ENCODE peak calls at places on chromosome 5, in four cellular contexts. One of them, this sample, is unnamed.

GRCh38 chr5:69270827-69271226 is 36.1 kb downstream of the CDK7 start:
- DNase-seq in heart right ventricle: no peak
- DNase-seq in breast epithelium: no peak
- DNase-seq in stomach: no peak
- DNase-seq in this sample: no peak

GRCh38 chr5:121497176-121497575 is 354.5 kb upstream of the FTMT start:
- DNase-seq in heart right ventricle: no peak
- DNase-seq in breast epithelium: no peak
- DNase-seq in stomach: no peak
- DNase-seq in this sample: no peak

GRCh38 chr5:76785493-76785892 is 33.3 kb upstream of the F2RL1 start:
- DNase-seq in heart right ventricle: no peak
- DNase-seq in breast epithelium: no peak
- DNase-seq in stomach: no peak
- DNase-seq in this sample: no peak

GRCh38 chr5:10599828-10600227 is 36.0 kb downstream of the ANKRD33B start:
- DNase-seq in heart right ventricle: no peak
- DNase-seq in breast epithelium: no peak
- DNase-seq in stomach: no peak
- DNase-seq in this sample: no peak

GRCh38 chr5:10607023-10607665 is 43.3 kb downstream of the ANKRD33B start:
- DNase-seq in heart right ventricle: peak; percentile 62
- DNase-seq in breast epithelium: no peak
- DNase-seq in stomach: no peak
- DNase-seq in this sample: no peak

GRCh38 chr5:103498800-103499199 is 63.8 kb downstream of the NUDT12 start:
- DNase-seq in heart right ventricle: no peak
- DNase-seq in breast epithelium: no peak
- DNase-seq in stomach: no peak
- DNase-seq in this sample: no peak

GRCh38 chr5:1853531-1853930 is 29.2 kb downstream of the IRX4 start:
- DNase-seq in heart right ventricle: no peak
- DNase-seq in breast epithelium: no peak
- DNase-seq in stomach: no peak
- DNase-seq in this sample: no peak

GRCh38 chr5:179257190-179257741 is 88.0 kb downstream of the ADAMTS2 start:
- DNase-seq in heart right ventricle: no peak
- DNase-seq in breast epithelium: peak; percentile 47
- DNase-seq in stomach: peak; percentile 16
- DNase-seq in this sample: no peak

GRCh38 chr5:73451218-73452130 is 2.9 kb upstream of the FOXD1 start:
- DNase-seq in heart right ventricle: peak; percentile 69
- DNase-seq in breast epithelium: peak; percentile 68
- DNase-seq in stomach: peak; percentile 69
- DNase-seq in this sample: no peak

GRCh38 chr5:893137-893506 is 438 bp downstream of the TRIP13 start:
- DNase-seq in heart right ventricle: no peak
- DNase-seq in breast epithelium: no peak
- DNase-seq in stomach: no peak
- DNase-seq in this sample: no peak

GRCh38 chr5:172862165-172862801 is 28.2 kb downstream of the ERGIC1 start:
- DNase-seq in heart right ventricle: no peak
- DNase-seq in breast epithelium: no peak
- DNase-seq in stomach: no peak
- DNase-seq in this sample: no peak

GRCh38 chr5:172859966-172860365 is 25.9 kb downstream of the ERGIC1 start:
- DNase-seq in heart right ventricle: no peak
- DNase-seq in breast epithelium: no peak
- DNase-seq in stomach: peak; percentile 64
- DNase-seq in this sample: no peak

GRCh38 chr5:172861461-172861860 is 27.4 kb downstream of the ERGIC1 start:
- DNase-seq in heart right ventricle: no peak
- DNase-seq in breast epithelium: no peak
- DNase-seq in stomach: no peak
- DNase-seq in this sample: no peak

GRCh38 chr5:172858990-172859811 is 25.1 kb downstream of the ERGIC1 start:
- DNase-seq in heart right ventricle: peak; percentile 78
- DNase-seq in breast epithelium: no peak
- DNase-seq in stomach: peak; percentile 73
- DNase-seq in this sample: no peak

GRCh38 chr5:172860520-172861443 is 26.7 kb downstream of the ERGIC1 start:
- DNase-seq in heart right ventricle: peak; percentile 88
- DNase-seq in breast epithelium: peak; percentile 86
- DNase-seq in stomach: peak; percentile 91
- DNase-seq in this sample: no peak
- H3K4me3 ChIP-seq in heart right ventricle: peak overlapping the region; percentile 1
- H3K4me3 ChIP-seq in breast epithelium: peak overlapping the region; percentile 22
- H3K4me3 ChIP-seq in stomach: no peak overlapping the region
- H3K4me3 ChIP-seq in this sample: peak overlapping the region; percentile 34

DNA sequence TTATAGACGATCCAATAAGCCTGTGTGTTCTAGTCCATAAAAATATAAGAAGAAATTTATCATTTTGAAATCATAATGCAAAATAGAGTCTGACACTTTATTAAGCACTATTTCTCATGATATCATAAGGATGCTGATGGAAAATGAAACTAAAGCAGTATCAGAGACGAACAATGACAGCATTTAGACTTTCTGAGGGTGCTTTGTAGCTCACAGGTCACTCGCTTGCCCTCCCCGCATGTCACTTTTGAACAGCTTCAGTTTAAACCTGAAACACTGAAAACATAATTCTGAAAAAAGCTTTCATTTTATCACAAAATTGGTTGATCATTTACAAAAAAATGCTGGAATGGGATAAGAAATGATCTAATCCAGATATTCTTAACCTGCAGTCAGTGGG is 247.1 kb downstream of the EBF1 start:
- DNase-seq in heart right ventricle: no peak
- DNase-seq in breast epithelium: no peak
- DNase-seq in stomach: no peak
- DNase-seq in this sample: no peak
- H3K4me3 ChIP-seq in heart right ventricle: no peak overlapping the region
- H3K4me3 ChIP-seq in breast epithelium: no peak overlapping the region
- H3K4me3 ChIP-seq in stomach: no peak overlapping the region
- H3K4me3 ChIP-seq in this sample: no peak overlapping the region

DNA sequence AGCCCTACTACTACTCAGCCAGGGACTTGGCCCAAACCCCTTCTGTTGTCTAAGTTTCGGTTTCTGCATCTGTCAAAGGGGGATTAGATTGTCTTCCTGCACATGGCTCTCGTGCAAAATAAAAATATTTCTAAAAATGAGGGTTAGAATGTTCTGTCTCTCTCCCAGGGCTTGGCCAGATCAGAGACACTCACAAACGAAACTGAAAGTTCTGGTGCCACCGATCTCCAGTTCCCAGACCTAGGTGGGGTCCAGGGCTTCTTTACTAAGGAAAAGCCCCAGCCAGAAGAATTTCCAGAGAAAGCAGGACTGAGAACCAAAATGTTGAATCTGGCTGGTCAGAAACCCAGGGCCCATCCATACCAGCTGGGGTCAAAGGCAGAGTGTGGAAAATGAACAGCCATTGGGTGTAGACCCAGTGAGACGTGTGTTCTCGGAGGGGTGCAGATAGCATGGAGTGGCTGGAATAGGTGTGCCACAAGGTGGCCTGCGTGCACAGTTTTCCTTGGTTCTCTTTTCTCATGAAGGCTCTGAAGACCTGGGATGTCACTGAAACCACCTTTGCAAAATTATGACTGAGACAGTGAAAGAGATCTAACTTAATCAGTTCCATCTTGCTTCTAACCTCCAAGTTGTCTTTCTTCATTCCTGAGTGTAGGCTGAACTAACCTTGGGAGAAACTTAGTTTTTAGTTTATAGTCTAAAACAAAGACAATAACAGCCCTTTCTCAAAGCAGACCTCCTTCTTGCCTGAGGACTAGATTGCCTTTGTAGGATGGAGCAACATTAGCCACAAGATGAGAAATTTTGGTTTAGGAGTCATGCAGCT is 2.2 kb upstream of the SLC23A1 start:
- DNase-seq in heart right ventricle: no peak
- DNase-seq in breast epithelium: no peak
- DNase-seq in stomach: peak; percentile 52
- DNase-seq in this sample: no peak
- H3K4me3 ChIP-seq in heart right ventricle: peak overlapping the region; percentile 30
- H3K4me3 ChIP-seq in breast epithelium: peak overlapping the region; percentile 33
- H3K4me3 ChIP-seq in stomach: peak overlapping the region; percentile 47
- H3K4me3 ChIP-seq in this sample: peak overlapping the region; percentile 7

GRCh38 chr5:140309706-140310249 is 6.9 kb upstream of the PFDN1 start:
- DNase-seq in heart right ventricle: no peak
- DNase-seq in breast epithelium: no peak
- DNase-seq in stomach: no peak
- DNase-seq in this sample: no peak

GRCh38 chr5:140301136-140301535 is 1.8 kb downstream of the PFDN1 start:
- DNase-seq in heart right ventricle: no peak
- DNase-seq in breast epithelium: no peak
- DNase-seq in stomach: no peak
- DNase-seq in this sample: no peak

GRCh38 chr5:140302786-140303639 is at the start of gene PFDN1:
- DNase-seq in heart right ventricle: peak; percentile 92
- DNase-seq in breast epithelium: peak; percentile 88
- DNase-seq in stomach: peak; percentile 95
- DNase-seq in this sample: no peak

GRCh38 chr5:140299056-140299455 is 3.8 kb downstream of the PFDN1 start:
- DNase-seq in heart right ventricle: no peak
- DNase-seq in breast epithelium: no peak
- DNase-seq in stomach: no peak
- DNase-seq in this sample: no peak

DNA sequence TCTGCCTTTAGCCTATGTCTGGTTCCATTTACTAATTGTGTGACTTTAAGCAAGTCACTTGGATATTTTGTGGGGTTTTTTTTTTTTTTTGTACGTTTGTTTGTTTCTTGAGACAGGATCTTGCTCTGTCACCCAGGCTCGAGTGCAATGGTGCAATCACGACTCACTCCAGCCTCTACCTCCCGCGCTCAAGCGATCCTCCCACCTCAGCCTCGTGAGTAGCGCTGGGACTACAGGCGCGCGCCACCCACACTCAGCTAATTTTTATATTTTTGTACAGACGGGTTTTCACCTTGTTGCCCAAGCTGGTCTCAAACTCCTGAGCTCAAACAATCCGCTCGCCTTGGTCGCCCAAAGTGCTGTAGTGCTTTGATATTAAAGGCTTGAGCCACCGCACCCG is 1.1 kb upstream of the PFDN1 start:
- DNase-seq in heart right ventricle: no peak
- DNase-seq in breast epithelium: no peak
- DNase-seq in stomach: no peak
- DNase-seq in this sample: no peak
- H3K4me3 ChIP-seq in heart right ventricle: no peak overlapping the region
- H3K4me3 ChIP-seq in breast epithelium: no peak overlapping the region
- H3K4me3 ChIP-seq in stomach: no peak overlapping the region
- H3K4me3 ChIP-seq in this sample: no peak overlapping the region

GRCh38 chr5:156400542-156400941 is 73.6 kb downstream of the SGCD start:
- DNase-seq in heart right ventricle: no peak
- DNase-seq in breast epithelium: no peak
- DNase-seq in stomach: no peak
- DNase-seq in this sample: no peak

GRCh38 chr5:156399323-156399722 is 72.4 kb downstream of the SGCD start:
- DNase-seq in heart right ventricle: no peak
- DNase-seq in breast epithelium: no peak
- DNase-seq in stomach: no peak
- DNase-seq in this sample: no peak

GRCh38 chr5:156402387-156402921 is 75.5 kb downstream of the SGCD start:
- DNase-seq in heart right ventricle: no peak
- DNase-seq in breast epithelium: no peak
- DNase-seq in stomach: no peak
- DNase-seq in this sample: no peak

GRCh38 chr5:156406023-156406422 is 79.1 kb downstream of the SGCD start:
- DNase-seq in heart right ventricle: no peak
- DNase-seq in breast epithelium: no peak
- DNase-seq in stomach: no peak
- DNase-seq in this sample: no peak

DNA sequence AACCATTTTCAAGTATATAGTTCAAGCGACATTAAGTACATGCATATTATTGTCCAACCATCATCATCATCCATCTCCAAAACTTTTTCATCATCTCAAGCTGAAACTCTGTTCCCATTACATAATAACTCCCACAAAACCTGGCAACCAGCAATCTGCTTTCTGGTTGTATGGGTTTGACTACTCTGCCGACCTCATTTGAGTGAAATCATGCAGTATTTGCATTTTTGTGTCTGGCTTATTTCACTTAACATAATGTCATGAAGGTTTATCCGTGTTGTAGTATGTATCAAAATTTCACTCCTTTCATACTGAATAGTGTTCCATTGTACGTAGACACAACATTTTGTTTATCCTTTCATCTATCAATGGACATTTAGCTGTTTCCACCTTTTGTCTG is 74.8 kb downstream of the SGCD start:
- DNase-seq in heart right ventricle: no peak
- DNase-seq in breast epithelium: no peak
- DNase-seq in stomach: no peak
- DNase-seq in this sample: no peak
- H3K4me3 ChIP-seq in heart right ventricle: no peak overlapping the region
- H3K4me3 ChIP-seq in breast epithelium: no peak overlapping the region
- H3K4me3 ChIP-seq in stomach: no peak overlapping the region
- H3K4me3 ChIP-seq in this sample: no peak overlapping the region

This sample was measured in vagina.